ENCODE peak calls at places on chromosomes 7 and 10, in six cellular contexts. C, P, W, M, S and K are unnamed samples.

GRCh38 chr7:44967571-44968446 is 11.0 kb downstream of the MYO1G start:
- DNase-seq in W (peak; percentile 68), P (no peak), C (peak; percentile 41), S (peak; percentile 85), M (peak; percentile 67), K (no peak)

GRCh38 chr10:114027041-114027394 is 16.6 kb upstream of the ADRB1 start:
- DNase-seq in C (no peak), W (no peak), M (no peak), P (no peak), S (no peak), K (no peak)

GRCh38 chr10:127813290-127813689 is 76.3 kb downstream of the FOXI2 start:
- DNase-seq in S (no peak), M (peak; percentile 28), W (no peak), P (peak; percentile 22), C (no peak), K (no peak)

GRCh38 chr10:30788307-30788706 is 158.8 kb upstream of the LYZL2 start:
- DNase-seq in P (peak; percentile 30), W (no peak), M (no peak), S (no peak), C (peak; percentile 70), K (no peak)

GRCh38 chr10:7826971-7827370 is 8.7 kb downstream of the TAF3 start:
- DNase-seq in C (peak; percentile 34), W (no peak), S (peak; percentile 58), M (no peak), P (no peak), K (no peak)

GRCh38 chr10:7408494-7409044 is 2.3 kb downstream of the SFMBT2 start:
- DNase-seq in C (peak; percentile 56), S (peak; percentile 83), P (peak; percentile 31), W (peak; percentile 90), M (peak; percentile 83), K (no peak)

GRCh38 chr7:52260046-52260665 is 775.3 kb upstream of the POM121L12 start:
- DNase-seq in W (no peak), S (peak; percentile 66), M (peak; percentile 72), P (no peak), C (no peak), K (peak; percentile 6)

GRCh38 chr7:134828361-134828760 is 48.9 kb downstream of the CALD1 start:
- DNase-seq in M (no peak), W (no peak), P (no peak), C (peak; percentile 50), S (no peak), K (no peak)

GRCh38 chr7:70856889-70857511 is 274.9 kb upstream of the GALNT17 start:
- DNase-seq in M (peak; percentile 87), S (peak; percentile 99), P (peak; percentile 43), W (peak; percentile 84), C (peak; percentile 56), K (peak; percentile 76)

GRCh38 chr7:38542156-38542555 is 89.0 kb downstream of the AMPH start:
- DNase-seq in P (no peak), M (no peak), C (peak; percentile 58), S (no peak), W (no peak), K (no peak)

GRCh38 chr10:86770412-86770960 is 14.1 kb downstream of the BMPR1A start:
- DNase-seq in M (peak; percentile 51), S (peak; percentile 50), P (no peak), C (no peak), W (no peak), K (no peak)

GRCh38 chr10:122230222-122230621 is 40.9 kb upstream of the BTBD16 start:
- DNase-seq in C (no peak), W (no peak), M (no peak), S (no peak), P (no peak), K (no peak)

GRCh38 chr7:6271694-6272371 is 591 bp downstream of the CYTH3 start:
- DNase-seq in W (peak; percentile 80), C (peak; percentile 52), P (no peak), M (no peak), S (peak; percentile 72), K (no peak)

GRCh38 chr10:58041901-58042300 is 225.8 kb downstream of the IPMK start:
- DNase-seq in M (no peak), C (no peak), P (no peak), W (no peak), S (no peak), K (no peak)

GRCh38 chr10:67520924-67521520 is 175.0 kb downstream of the CTNNA3 start:
- DNase-seq in C (peak; percentile 70), W (no peak), M (peak; percentile 73), P (peak; percentile 70), S (peak; percentile 73), K (peak; percentile 58)

GRCh38 chr7:159031135-159031701 is 113.4 kb downstream of the VIPR2 start:
- DNase-seq in W (peak; percentile 95), M (peak; percentile 69), C (no peak), P (no peak), S (peak; percentile 79), K (no peak)
- H3K4me1 ChIP-seq in W (peaks cover 5% of the 10 kb centered on the region), M (peaks cover 42% of the 10 kb centered on the region), C (no peaks in the 10 kb centered on the region), P (no peaks in the 10 kb centered on the region), S (no peaks in the 10 kb centered on the region), K (peaks cover 22% of the 10 kb centered on the region)

GRCh38 chr7:140165422-140165821 is 11.4 kb downstream of the KDM7A start:
- DNase-seq in C (peak; percentile 91), S (no peak), W (no peak), P (no peak), M (no peak), K (no peak)
- H3K4me3 ChIP-seq in C (peak overlapping the region; percentile 57), S (no peak overlapping the region), W (no peak overlapping the region), P (no peak overlapping the region), M (no peak overlapping the region), K (no peak overlapping the region)

GRCh38 chr10:2701802-2702201 is 365.5 kb upstream of the PFKP start:
- DNase-seq in M (no peak), W (no peak), S (no peak), C (no peak), P (no peak), K (no peak)

DNA sequence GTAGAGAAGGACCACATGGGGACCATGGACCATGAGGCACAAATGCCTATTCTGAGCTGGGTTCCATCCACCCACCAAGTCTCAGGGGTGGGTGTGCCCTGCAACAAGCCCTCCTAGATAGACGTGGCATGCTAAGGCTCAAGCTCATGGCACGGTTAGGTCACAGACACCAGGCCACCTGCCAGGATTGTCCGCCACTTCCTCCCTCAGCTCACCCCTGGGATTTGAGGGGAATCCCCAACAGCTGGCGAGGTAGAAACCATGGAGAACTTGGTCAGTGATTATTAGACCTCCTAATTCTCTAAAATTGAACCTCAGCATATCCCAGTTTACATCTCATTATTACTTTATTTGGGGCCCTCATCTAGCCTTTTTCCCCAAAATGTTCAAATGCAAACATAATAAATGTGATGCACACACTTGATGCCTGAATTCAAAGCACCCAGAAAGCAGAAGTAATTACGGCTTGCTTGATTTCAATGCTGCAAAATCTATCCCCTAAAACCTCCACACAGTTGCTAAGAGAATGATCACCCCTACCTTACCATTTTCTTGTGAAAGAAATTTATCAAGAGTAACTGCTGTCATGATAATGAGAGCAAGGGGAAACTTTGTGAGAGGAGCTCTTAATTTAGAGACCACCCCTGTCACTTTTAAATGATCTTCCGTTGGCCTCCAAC is 366.6 kb upstream of the PFKP start:
- DNase-seq in M (no peak), C (no peak), W (no peak), S (no peak), P (no peak), K (no peak)
- H3K9ac ChIP-seq in M (no peak overlapping the region), C (no peak overlapping the region), W (no peak overlapping the region), S (no peak overlapping the region), P (no peak overlapping the region), K (no peak overlapping the region)

GRCh38 chr7:1918881-1919525 is 248.9 kb downstream of the ELFN1 start:
- DNase-seq in P (no peak), S (no peak), C (no peak), W (peak; percentile 65), M (no peak), K (no peak)
- H3K4me1 ChIP-seq in P (no peaks in the 10 kb centered on the region), S (no peaks in the 10 kb centered on the region), C (peaks cover 30% of the 10 kb centered on the region), W (no peaks in the 10 kb centered on the region), M (no peaks in the 10 kb centered on the region), K (no peaks in the 10 kb centered on the region)

GRCh38 chr10:133230387-133231195 is 574 bp downstream of the UTF1 start:
- DNase-seq in M (peak; percentile 75), C (no peak), P (no peak), W (peak; percentile 79), S (peak; percentile 82), K (no peak)

GRCh38 chr10:133231244-133231945 is 1.4 kb downstream of the UTF1 start:
- DNase-seq in S (peak; percentile 74), W (peak; percentile 71), M (no peak), C (no peak), P (no peak), K (no peak)

GRCh38 chr10:133229265-133230022 is 573 bp upstream of the UTF1 start:
- DNase-seq in P (no peak), W (no peak), C (peak; percentile 19), S (peak; percentile 74), M (no peak), K (no peak)

GRCh38 chr10:133231946-133232574 is 2.0 kb downstream of the UTF1 start:
- DNase-seq in P (no peak), W (no peak), S (peak; percentile 77), C (no peak), M (no peak), K (no peak)

GRCh38 chr10:133230023-133230319 is at the start of gene UTF1:
- DNase-seq in S (peak; percentile 67), P (no peak), W (no peak), C (no peak), M (peak; percentile 56), K (no peak)
- H3K4me3 ChIP-seq in S (no peak within 1 kb of the TSS), P (no peak within 1 kb of the TSS), W (no peak within 1 kb of the TSS), C (no peak within 1 kb of the TSS), M (peak within 1 kb of the TSS; percentile 48), K (peak within 1 kb of the TSS; percentile 74)

GRCh38 chr7:157402911-157403534 is 66.2 kb downstream of the DNAJB6 start:
- DNase-seq in S (no peak), P (no peak), W (peak; percentile 57), C (no peak), M (no peak), K (no peak)

GRCh38 chr7:157404002-157404401 is 67.2 kb downstream of the DNAJB6 start:
- DNase-seq in P (no peak), W (no peak), S (no peak), M (no peak), C (no peak), K (no peak)

GRCh38 chr7:157401567-157402387 is 65.0 kb downstream of the DNAJB6 start:
- DNase-seq in S (no peak), W (peak; percentile 50), M (no peak), C (no peak), P (no peak), K (no peak)

GRCh38 chr7:157400171-157400860 is 63.5 kb downstream of the DNAJB6 start:
- DNase-seq in W (peak; percentile 71), M (no peak), P (no peak), C (no peak), S (no peak), K (no peak)

GRCh38 chr7:157402388-157402703 is 65.5 kb downstream of the DNAJB6 start:
- DNase-seq in W (peak; percentile 57), P (no peak), C (no peak), S (no peak), M (no peak), K (no peak)
- H3K9ac ChIP-seq in W (no peak overlapping the region), P (no peak overlapping the region), C (no peak overlapping the region), S (no peak overlapping the region), M (no peak overlapping the region), K (no peak overlapping the region)

GRCh38 chr10:72338180-72338579 is 16.5 kb downstream of the DNAJB12 start:
- DNase-seq in S (no peak), P (no peak), C (no peak), M (no peak), W (no peak), K (no peak)
- H3K4me1 ChIP-seq in S (peaks cover 3% of the 10 kb centered on the region), P (peaks cover 35% of the 10 kb centered on the region), C (no peaks in the 10 kb centered on the region), M (peaks cover 24% of the 10 kb centered on the region), W (peaks cover 30% of the 10 kb centered on the region), K (peaks cover 23% of the 10 kb centered on the region)